ENCODE peak calls at places on chromosomes 5 and 9, in ten cellular contexts. P, R, N, T, V, X, W, G, Q and C are unnamed samples.

GRCh38 chr5:73908846-73909245 is 282.9 kb downstream of the ARHGEF28 start:
- DNase-seq in P (no peak), N (no peak), X (no peak), Q (no peak), T (no peak), G (no peak), R (no peak), V (no peak), W (no peak), C (no peak)

GRCh38 chr5:95870105-95870672 is 47.7 kb upstream of the GLRX start:
- DNase-seq in T (no peak), X (peak), V (no peak), G (no peak), P (peak), Q (no peak), R (no peak), W (peak), N (no peak), C (no peak)

GRCh38 chr9:128072144-128073021 is 4.4 kb downstream of the SLC25A25 start:
- DNase-seq in R (no peak), V (peak), Q (peak), P (peak), X (peak), G (peak), N (no peak), T (no peak), W (peak), C (peak)

GRCh38 chr9:13750639-13751038 is 471.1 kb upstream of the MPDZ start:
- DNase-seq in R (no peak), X (no peak), P (no peak), N (no peak), W (no peak), V (peak), T (no peak), Q (no peak), G (no peak), C (no peak)

GRCh38 chr5:72641164-72641563 is 134.0 kb upstream of the ZNF366 start:
- DNase-seq in V (no peak), X (no peak), T (no peak), R (no peak), N (no peak), W (no peak), P (no peak), G (no peak), Q (no peak), C (no peak)

GRCh38 chr5:134063421-134063820 is 51.1 kb upstream of the TCF7 start:
- DNase-seq in G (no peak), T (no peak), X (no peak), R (no peak), Q (no peak), W (no peak), N (no peak), P (no peak), V (no peak), C (no peak)

GRCh38 chr5:72066658-72067057 is 40.6 kb upstream of the MAP1B start:
- DNase-seq in N (no peak), T (no peak), X (no peak), Q (no peak), V (no peak), P (peak), W (peak), G (no peak), R (peak), C (peak)

GRCh38 chr9:129989362-129989708 is 53.7 kb downstream of the FNBP1 start:
- DNase-seq in T (no peak), X (no peak), N (no peak), Q (no peak), R (no peak), W (no peak), G (no peak), P (no peak), V (no peak), C (no peak)

GRCh38 chr9:17699615-17700315 is 120.9 kb downstream of the SH3GL2 start:
- DNase-seq in N (no peak), Q (no peak), G (no peak), W (no peak), V (no peak), X (no peak), R (no peak), P (no peak), T (no peak), C (no peak)

GRCh38 chr5:31860726-31861432 is 221.9 kb downstream of the PDZD2 start:
- DNase-seq in P (no peak), G (no peak), W (peak), N (no peak), X (peak), Q (no peak), R (no peak), V (no peak), T (no peak), C (no peak)

GRCh38 chr5:22835630-22836029 is 17.5 kb downstream of the CDH12 start:
- DNase-seq in P (no peak), V (peak), X (no peak), Q (no peak), R (no peak), T (no peak), W (no peak), N (no peak), G (no peak), C (no peak)

GRCh38 chr5:116145416-116145815 is 60.6 kb downstream of the COMMD10 start:
- DNase-seq in P (no peak), Q (no peak), N (no peak), T (no peak), V (peak), R (no peak), W (no peak), G (no peak), X (peak), C (no peak)

GRCh38 chr9:112166176-112167140 is 8.6 kb downstream of the SUSD1 start:
- DNase-seq in R (no peak), P (peak), W (peak), T (no peak), X (no peak), N (peak), V (peak), Q (no peak), G (no peak), C (peak)

GRCh38 chr5:150411245-150411979 is 1.3 kb downstream of the CD74 start:
- DNase-seq in T (no peak), X (peak), P (peak), R (peak), Q (peak), N (no peak), G (peak), V (no peak), W (peak), C (no peak)

GRCh38 chr5:64767959-64768357 is 533 bp downstream of the SREK1IP1 start:
- DNase-seq in T (no peak), P (peak), Q (no peak), W (peak), G (peak), V (peak), R (no peak), N (no peak), X (peak), C (peak)

GRCh38 chr5:74396913-74397606 is 243.5 kb downstream of the ENC1 start:
- DNase-seq in R (no peak), X (no peak), Q (no peak), G (no peak), W (no peak), N (no peak), T (no peak), P (peak), V (no peak), C (peak)

GRCh38 chr9:108262836-108263235 is 593.0 kb downstream of the ACTL7B start:
- DNase-seq in V (no peak), Q (no peak), G (no peak), W (no peak), N (no peak), P (no peak), T (no peak), X (no peak), R (no peak), C (no peak)

GRCh38 chr5:139752506-139753350 is 42.9 kb upstream of the PSD2 start:
- DNase-seq in P (peak), T (no peak), R (no peak), V (peak), N (no peak), W (peak), G (no peak), X (peak), Q (no peak), C (peak)

GRCh38 chr9:70111042-70111602 is 67.5 kb downstream of the MAMDC2 start:
- DNase-seq in P (peak), N (peak), X (peak), V (peak), G (peak), T (peak), W (peak), R (no peak), Q (peak), C (peak)

GRCh38 chr9:130844028-130844427 is 9.0 kb downstream of the ABL1 start:
- DNase-seq in W (no peak), Q (no peak), P (no peak), R (no peak), T (no peak), G (no peak), N (no peak), V (no peak), X (no peak), C (no peak)

GRCh38 chr5:893711-894110 is 1.0 kb downstream of the TRIP13 start:
- DNase-seq in G (no peak), P (no peak), N (peak), X (no peak), T (no peak), W (no peak), Q (no peak), V (peak), R (no peak), C (no peak)

GRCh38 chr9:79796411-79796810 is 224.6 kb downstream of the TLE4 start:
- DNase-seq in P (no peak), X (no peak), R (no peak), T (no peak), N (no peak), V (no peak), G (no peak), W (no peak), Q (no peak), C (no peak)

GRCh38 chr5:139395844-139396640 is 1.1 kb upstream of the PROB1 start:
- DNase-seq in V (no peak), P (no peak), R (no peak), N (no peak), G (no peak), W (no peak), Q (no peak), X (no peak), T (no peak), C (no peak)

GRCh38 chr9:2230362-2230761 is 215.2 kb downstream of the SMARCA2 start:
- DNase-seq in W (no peak), V (peak), G (no peak), R (no peak), N (no peak), P (no peak), Q (no peak), T (no peak), X (no peak), C (no peak)

GRCh38 chr5:36279054-36279698 is 22.5 kb downstream of the RANBP3L start:
- DNase-seq in Q (no peak), P (peak), G (no peak), R (no peak), T (no peak), N (no peak), X (no peak), V (no peak), W (no peak), C (peak)

GRCh38 chr5:72255237-72255636 is 64.8 kb downstream of the MRPS27 start:
- DNase-seq in V (peak), P (no peak), Q (no peak), T (no peak), N (no peak), X (no peak), G (no peak), W (no peak), R (no peak), C (no peak)

GRCh38 chr5:149304195-149305072 is 32.8 kb downstream of the AFAP1L1 start:
- DNase-seq in G (no peak), W (no peak), T (no peak), R (no peak), P (no peak), Q (no peak), X (no peak), N (no peak), V (no peak), C (no peak)

GRCh38 chr5:133235696-133236426 is 184.0 kb downstream of the HSPA4 start:
- DNase-seq in X (no peak), V (no peak), R (no peak), N (no peak), W (peak), T (no peak), P (no peak), Q (no peak), G (no peak), C (no peak)

GRCh38 chr5:68336200-68336599 is 120.6 kb downstream of the PIK3R1 start:
- DNase-seq in G (no peak), P (no peak), R (no peak), N (no peak), V (no peak), W (no peak), X (no peak), Q (no peak), T (no peak), C (no peak)

GRCh38 chr9:114718801-114719221 is 36.8 kb upstream of the TEX48 start:
- DNase-seq in X (peak), V (no peak), N (no peak), Q (no peak), W (no peak), G (no peak), T (no peak), R (no peak), P (peak), C (no peak)